ENCODE peak calls at places on chromosomes 5 and 9, in nine cellular contexts. U is heart left ventricle, G is body of pancreas, O is sigmoid colon, W is prostate gland, H is K562, A is A549, S is IMR-90, K is right lobe of liver. N is an unnamed sample.

GRCh38 chr5:179187229-179187678 is 127.1 kb downstream of the ZNF354C start:
- DNase-seq in A (no peak), O (no peak), K (no peak), W (no peak), G (no peak), H (no peak), S (no peak), U (peak), N (peak)

GRCh38 chr5:148343049-148343413 is 7.7 kb downstream of the SPINK9 start:
- DNase-seq in A (no peak), H (peak), U (no peak), O (no peak), W (no peak), G (no peak), K (no peak), S (no peak), N (no peak)

GRCh38 chr5:131974956-131975726 is 29.7 kb upstream of the MEIKIN start:
- DNase-seq in U (no peak), K (no peak), H (no peak), O (no peak), G (no peak), A (no peak), W (no peak), S (no peak), N (no peak)

GRCh38 chr9:94167376-94167775 is 83.1 kb downstream of the PTPDC1 start:
- DNase-seq in W (no peak), O (no peak), A (no peak), G (no peak), S (no peak), H (no peak), K (no peak), U (no peak), N (no peak)

GRCh38 chr9:130927995-130928900 is 10.8 kb downstream of the FIBCD1 start:
- DNase-seq in H (peak), G (peak), O (no peak), A (peak), U (peak), K (peak), W (peak), S (peak), N (no peak)

GRCh38 chr5:77076961-77077820 is 9.9 kb downstream of the ZBED3 start:
- DNase-seq in U (peak), G (peak), A (peak), K (peak), W (peak), O (peak), H (peak), S (peak), N (peak)

GRCh38 chr5:131355972-131356528 is 92.2 kb downstream of the CDC42SE2 start:
- DNase-seq in K (no peak), H (no peak), O (no peak), S (peak), U (no peak), G (no peak), A (no peak), W (no peak), N (no peak)

GRCh38 chr9:221989-222776 is 7.5 kb downstream of the DOCK8 start:
- DNase-seq in U (no peak), S (no peak), O (no peak), H (no peak), G (no peak), A (no peak), W (no peak), K (no peak), N (no peak)

GRCh38 chr5:153784277-153784676 is 254.4 kb downstream of the FAM114A2 start:
- DNase-seq in U (no peak), A (no peak), K (no peak), S (no peak), W (no peak), H (no peak), G (no peak), O (no peak), N (no peak)

GRCh38 chr5:171813813-171814212 is 28.2 kb downstream of the SMIM23 start:
- DNase-seq in A (no peak), W (no peak), K (no peak), S (no peak), H (no peak), G (no peak), U (no peak), O (no peak), N (no peak)

GRCh38 chr9:134339183-134339806 is 13.0 kb downstream of the RXRA start:
- DNase-seq in U (no peak), G (no peak), O (no peak), W (no peak), K (no peak), A (no peak), H (peak), S (peak), N (no peak)

GRCh38 chr9:93576296-93577044 is at the start of gene PHF2:
- DNase-seq in O (no peak), G (peak), W (no peak), U (no peak), A (peak), K (peak), S (no peak), H (peak), N (peak)

GRCh38 chr9:83955985-83956287 is 24.1 kb downstream of the HNRNPK start:
- DNase-seq in H (no peak), A (no peak), S (no peak), O (no peak), U (no peak), K (no peak), W (no peak), G (no peak), N (no peak)

GRCh38 chr9:78707481-78707977 is 410.6 kb downstream of the PSAT1 start:
- DNase-seq in G (no peak), S (peak), K (no peak), O (no peak), U (no peak), H (no peak), A (no peak), W (no peak), N (no peak)

GRCh38 chr5:170265527-170265926 is 32.0 kb downstream of the LCP2 start:
- DNase-seq in O (peak), W (no peak), A (no peak), U (peak), G (no peak), S (no peak), K (no peak), H (no peak), N (no peak)

GRCh38 chr5:180212363-180213255 is 3.6 kb upstream of the RASGEF1C start:
- DNase-seq in O (peak), S (peak), U (no peak), W (peak), H (no peak), A (no peak), G (no peak), K (no peak), N (peak)

GRCh38 chr9:76109953-76110352 is 219.5 kb downstream of the PCSK5 start:
- DNase-seq in S (peak), U (no peak), K (no peak), H (no peak), O (no peak), A (no peak), G (no peak), W (no peak), N (no peak)

GRCh38 chr9:113682297-113682771 is 193.8 kb upstream of the ZNF618 start:
- DNase-seq in O (peak), A (peak), G (peak), U (peak), W (peak), S (peak), K (peak), H (peak), N (no peak)

GRCh38 chr5:56569576-56569975 is 245.8 kb upstream of the MAP3K1 start:
- DNase-seq in G (no peak), A (no peak), U (no peak), K (no peak), O (no peak), W (no peak), S (peak), H (no peak), N (no peak)

GRCh38 chr5:41835625-41836024 is 34.6 kb downstream of the OXCT1 start:
- DNase-seq in A (no peak), W (peak), H (no peak), O (peak), K (no peak), S (peak), G (no peak), U (peak), N (no peak)

GRCh38 chr9:22119537-22120167 is 110.5 kb upstream of the CDKN2B start:
- DNase-seq in A (no peak), K (no peak), W (no peak), H (no peak), O (no peak), G (no peak), U (no peak), S (peak), N (no peak)

GRCh38 chr5:125528881-125529280 is 782.4 kb upstream of the ZNF608 start:
- DNase-seq in O (no peak), W (no peak), A (no peak), H (no peak), K (no peak), U (no peak), G (no peak), S (peak), N (no peak)

GRCh38 chr5:53971096-53971495 is 339.3 kb downstream of the ARL15 start:
- DNase-seq in S (no peak), G (no peak), A (no peak), U (no peak), H (no peak), W (no peak), K (no peak), O (no peak), N (no peak)

GRCh38 chr9:76107487-76107886 is 217.0 kb downstream of the PCSK5 start:
- DNase-seq in O (peak), W (no peak), H (no peak), A (no peak), K (no peak), G (no peak), S (no peak), U (no peak), N (no peak)

GRCh38 chr9:10127867-10128266 is 484.9 kb downstream of the PTPRD start:
- DNase-seq in G (no peak), O (no peak), A (no peak), K (no peak), S (peak), H (no peak), U (no peak), W (no peak), N (no peak)

GRCh38 chr5:123754167-123754840 is 242.3 kb downstream of the CSNK1G3 start:
- DNase-seq in H (no peak), S (peak), K (no peak), W (no peak), U (no peak), G (no peak), O (no peak), A (no peak), N (no peak)

GRCh38 chr9:113577525-113578261 is 114.2 kb downstream of the RGS3 start:
- DNase-seq in W (no peak), G (no peak), H (peak), U (peak), K (no peak), A (no peak), S (peak), O (no peak), N (peak)

GRCh38 chr9:68627594-68627993 is 77.4 kb upstream of the PIP5K1B start:
- DNase-seq in A (no peak), W (no peak), G (no peak), H (no peak), U (no peak), K (no peak), S (no peak), O (no peak), N (no peak)

GRCh38 chr9:136331556-136332481 is 4.5 kb downstream of the GPSM1 start:
- DNase-seq in S (no peak), G (no peak), K (no peak), U (no peak), H (no peak), O (no peak), A (no peak), W (no peak), N (no peak)

GRCh38 chr9:27407966-27408365 is 111.0 kb upstream of the EQTN start:
- DNase-seq in G (no peak), A (no peak), K (no peak), U (no peak), W (no peak), S (peak), H (no peak), O (no peak), N (no peak)

GRCh38 chr9:112169368-112169767 is 5.7 kb downstream of the SUSD1 start:
- DNase-seq in O (no peak), A (no peak), H (no peak), W (no peak), G (no peak), U (no peak), S (no peak), K (no peak), N (no peak)

GRCh38 chr5:91357806-91358205 is 25.3 kb downstream of the ARRDC3 start:
- DNase-seq in K (no peak), G (no peak), U (no peak), A (no peak), O (no peak), W (no peak), H (no peak), S (peak), N (no peak)

GRCh38 chr9:73684601-73685000 is 532.9 kb downstream of the ANXA1 start:
- DNase-seq in U (no peak), O (no peak), K (no peak), H (no peak), G (no peak), W (no peak), S (no peak), A (no peak), N (no peak)

GRCh38 chr5:116990010-116990409 is 415.4 kb upstream of the SEMA6A start:
- DNase-seq in A (no peak), O (no peak), U (no peak), H (no peak), W (no peak), K (no peak), S (no peak), G (no peak), N (no peak)

GRCh38 chr5:131324311-131324710 is 60.5 kb downstream of the CDC42SE2 start:
- DNase-seq in U (no peak), S (no peak), W (no peak), K (no peak), G (no peak), H (no peak), O (no peak), A (no peak), N (no peak)

GRCh38 chr5:73892806-73893205 is 266.8 kb downstream of the ARHGEF28 start:
- DNase-seq in W (no peak), H (no peak), A (no peak), G (no peak), U (no peak), S (peak), O (no peak), K (no peak), N (no peak)

GRCh38 chr5:150000261-150000989 is at the start of the genes HMGXB3 and TIGD6:
- DNase-seq in G (peak), O (peak), S (peak), W (peak), H (peak), U (peak), A (peak), K (peak), N (peak)
- TF ChIP-seq POLR2A in G (peak), O (peak), S (peak), W (peak), H (peak), U (peak), A (peak), K (peak), N (peak)

DNA sequence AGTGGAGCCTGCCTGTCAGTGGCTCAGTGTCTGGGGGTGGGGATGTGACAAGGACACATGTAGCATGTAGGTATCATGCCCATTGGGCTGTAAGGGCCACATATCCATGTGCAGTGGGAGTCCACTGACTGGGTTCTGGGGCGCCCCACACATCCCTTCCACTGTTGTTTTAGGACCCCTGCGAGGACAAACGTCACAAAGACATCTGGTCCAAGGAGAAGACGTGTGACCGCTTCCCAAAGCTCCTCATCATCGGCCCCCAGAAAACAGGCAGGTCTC is 33.4 kb downstream of the NDST1 start:
- DNase-seq in H (no peak), G (no peak), O (no peak), K (no peak), A (no peak), W (no peak), U (no peak), S (no peak), N (peak)
- H3K27ac ChIP-seq in H (no peak), G (no peak), O (peak), K (peak), A (peak), W (no peak), U (peak), S (peak), N (peak)

GRCh38 chr9:124720429-124721108 is 50.5 kb downstream of the NR6A1 start:
- DNase-seq in W (no peak), H (no peak), A (no peak), G (no peak), K (no peak), O (no peak), U (no peak), S (no peak), N (no peak)
- TF ChIP-seq POLR2A in W (no peak), H (no peak), A (no peak), G (no peak), K (no peak), O (no peak), U (no peak), S (no peak), N (no peak)

GRCh38 chr9:80881946-80882345 is 807.4 kb downstream of the TLE1 start:
- DNase-seq in S (no peak), A (no peak), H (no peak), W (no peak), G (no peak), U (no peak), K (no peak), O (no peak), N (no peak)

GRCh38 chr9:80875947-80876346 is 813.4 kb downstream of the TLE1 start:
- DNase-seq in K (no peak), W (no peak), H (no peak), S (no peak), O (no peak), U (no peak), G (no peak), A (no peak), N (no peak)

GRCh38 chr9:80881350-80881749 is 808.0 kb downstream of the TLE1 start:
- DNase-seq in U (no peak), G (no peak), O (no peak), S (no peak), K (no peak), H (no peak), W (no peak), A (no peak), N (no peak)

GRCh38 chr9:80874276-80874675 is 815.1 kb downstream of the TLE1 start:
- DNase-seq in G (no peak), K (no peak), U (no peak), W (no peak), H (no peak), O (no peak), A (no peak), S (peak), N (no peak)

DNA sequence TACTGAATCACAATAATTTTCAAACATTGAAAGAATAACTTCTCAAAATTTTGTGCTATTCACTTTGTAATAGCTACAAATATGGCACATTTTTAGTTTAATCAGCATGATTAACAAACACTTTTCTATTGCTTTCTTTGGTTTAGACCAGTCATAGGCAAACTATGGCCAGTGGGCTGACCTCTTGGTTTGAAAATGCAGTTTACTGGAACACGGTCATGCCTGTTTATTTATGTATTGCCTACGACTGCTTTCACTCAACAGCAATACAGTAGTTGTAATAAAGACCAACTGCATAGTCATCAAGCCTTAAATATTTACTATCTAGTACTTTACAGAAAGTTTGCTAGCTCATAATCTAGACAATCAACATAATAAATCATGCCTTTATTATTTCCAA is 810.8 kb downstream of the TLE1 start:
- DNase-seq in H (no peak), G (no peak), A (no peak), K (no peak), W (no peak), U (no peak), S (peak), O (no peak), N (no peak)
- H3K27ac ChIP-seq in H (no peak), G (no peak), A (no peak), K (no peak), W (no peak), U (no peak), S (no peak), O (no peak), N (no peak)

GRCh38 chr9:2014696-2015580 is at the start of gene SMARCA2:
- DNase-seq in G (peak), U (peak), O (peak), K (peak), H (peak), W (peak), S (peak), A (peak), N (peak)
- TF ChIP-seq POLR2A in G (peak), U (peak), O (peak), K (peak), H (peak), W (peak), S (peak), A (no peak), N (peak)